ENCODE peak calls at places on chromosomes 4 and X, in six cellular contexts. H is GM12865; D is GM12892; R is CD4-positive, alpha-beta T cell; L is DMS153; J is uterus. V is an unnamed sample.
A peak's percentile ranks its signal among the peaks of the same experiment; 100 is the strongest.

GRCh38 chr4:110623710-110624015 is 786 bp upstream of the PITX2 start:
- DNase-seq in L (no peak), D (no peak), H (no peak), J (no peak), R (no peak), V (no peak)

GRCh38 chr4:3792813-3793212 is 26.6 kb downstream of the ADRA2C start:
- DNase-seq in D (no peak), H (no peak), L (no peak), J (no peak), R (no peak), V (no peak)

GRCh38 chrX:129748265-129748664 is 9.5 kb downstream of the XPNPEP2 start:
- DNase-seq in R (no peak), D (no peak), L (no peak), J (peak; percentile 60), H (no peak), V (no peak)

GRCh38 chrX:103688949-103689348 is 2.5 kb upstream of the MORF4L2 start:
- DNase-seq in D (no peak), R (no peak), H (peak; percentile 15), J (no peak), L (peak; percentile 6), V (no peak)

GRCh38 chr4:83961575-83961974 is 425.7 kb downstream of the GPAT3 start:
- DNase-seq in L (no peak), R (no peak), J (no peak), D (no peak), H (no peak), V (no peak)

GRCh38 chr4:40881096-40881495 is 131.3 kb downstream of the NSUN7 start:
- DNase-seq in R (no peak), J (no peak), H (no peak), L (no peak), D (no peak), V (no peak)

GRCh38 chrX:11124094-11124493 is 13.0 kb downstream of the HCCS start:
- DNase-seq in J (no peak), L (no peak), H (no peak), D (no peak), R (no peak), V (no peak)

GRCh38 chrX:19888419-19888879 is 1.0 kb upstream of the SH3KBP1 start:
- DNase-seq in D (no peak), R (peak; percentile 36), H (peak; percentile 65), J (peak; percentile 42), L (peak; percentile 31), V (peak; percentile 16)

GRCh38 chrX:45508459-45508858 is 307.8 kb upstream of the DIPK2B start:
- DNase-seq in L (no peak), D (no peak), J (no peak), H (no peak), R (no peak), V (no peak)

GRCh38 chr4:101411926-101412325 is 64.6 kb upstream of the PPP3CA start:
- DNase-seq in R (no peak), J (no peak), H (no peak), D (no peak), L (no peak), V (no peak)

GRCh38 chr4:182924497-182924896 is 7.3 kb upstream of the DCTD start:
- DNase-seq in L (no peak), D (no peak), R (no peak), H (no peak), J (no peak), V (no peak)

GRCh38 chr4:93791570-93792195 is 36.9 kb upstream of the ATOH1 start:
- DNase-seq in R (no peak), L (peak; percentile 22), H (peak; percentile 58), J (no peak), D (no peak), V (no peak)

GRCh38 chr4:172996571-172997216 is 171.9 kb upstream of the GALNT7 start:
- DNase-seq in L (no peak), J (no peak), D (no peak), R (no peak), H (no peak), V (no peak)

GRCh38 chr4:77777135-77777777 is 41.9 kb downstream of the CNOT6L start:
- DNase-seq in J (no peak), D (no peak), H (no peak), R (no peak), L (no peak), V (no peak)

GRCh38 chr4:27016551-27016950 is 155.9 kb downstream of the STIM2 start:
- DNase-seq in H (no peak), J (no peak), R (no peak), D (no peak), L (no peak), V (no peak)

GRCh38 chr4:119510750-119511149 is 117.9 kb downstream of the PDE5A start:
- DNase-seq in H (no peak), L (no peak), R (no peak), D (no peak), J (no peak), V (no peak)

GRCh38 chr4:38574559-38575333 is 89.3 kb upstream of the KLF3 start:
- DNase-seq in D (no peak), J (no peak), R (no peak), L (peak; percentile 12), H (no peak), V (no peak)

GRCh38 chrX:24259544-24260240 is 54.2 kb downstream of the SUPT20HL2 start:
- DNase-seq in R (no peak), L (no peak), D (no peak), J (peak; percentile 52), H (peak; percentile 71), V (no peak)

GRCh38 chr4:119955256-119955655 is 111.4 kb downstream of the MAD2L1 start:
- DNase-seq in L (no peak), J (no peak), D (no peak), R (no peak), H (no peak), V (no peak)

GRCh38 chr4:24056258-24056657 is 166.4 kb upstream of the PPARGC1A start:
- DNase-seq in R (no peak), L (no peak), H (no peak), D (no peak), J (no peak), V (no peak)

GRCh38 chr4:6749340-6750171 is 33.0 kb upstream of the KIAA0232 start:
- DNase-seq in D (no peak), R (no peak), H (no peak), L (no peak), J (peak; percentile 61), V (no peak)

GRCh38 chr4:165328101-165328425 is 594 bp downstream of the MSMO1 start:
- DNase-seq in D (no peak), L (no peak), J (no peak), R (no peak), H (no peak), V (no peak)